ENCODE peak calls at places on chromosome 14, in five cellular contexts. B is bronchial epithelial cell, Z is astrocyte, U is cardiac muscle cell, M is choroid plexus epithelial cell. P is an unnamed sample.

GRCh38 chr14:70754989-70755388 is 54.3 kb downstream of the MAP3K9 start:
- DNase-seq in B (peak), Z (peak), U (no peak), M (peak), P (no peak)

GRCh38 chr14:100278702-100279101 is 27.5 kb downstream of the SLC25A29 start:
- DNase-seq in B (peak), Z (peak), U (no peak), M (peak), P (no peak)

GRCh38 chr14:92659765-92660561 is 88.5 kb downstream of the LGMN start:
- DNase-seq in B (peak), Z (no peak), U (no peak), M (peak), P (no peak)

GRCh38 chr14:64684091-64684490 is 20.1 kb upstream of the PLEKHG3 start:
- DNase-seq in B (no peak), Z (peak), U (no peak), M (peak), P (no peak)

GRCh38 chr14:101060171-101060601 is 156.7 kb upstream of the RTL1 start:
- DNase-seq in B (no peak), Z (no peak), U (no peak), M (no peak), P (no peak)

GRCh38 chr14:85731198-85731597 is 201.3 kb downstream of the FLRT2 start:
- DNase-seq in B (no peak), Z (peak), U (no peak), M (peak), P (no peak)

GRCh38 chr14:105881021-105881930 is 354.9 kb downstream of the TMEM121 start:
- DNase-seq in B (no peak), Z (no peak), U (no peak), M (no peak), P (no peak)

GRCh38 chr14:76867536-76868452 is 41.6 kb downstream of the LRRC74A start:
- DNase-seq in B (no peak), Z (no peak), U (no peak), M (no peak), P (no peak)

GRCh38 chr14:105074601-105075053 is 9.4 kb upstream of the GPR132 start:
- DNase-seq in B (no peak), Z (no peak), U (no peak), M (no peak), P (no peak)

GRCh38 chr14:103683139-103683538 is 32.1 kb downstream of the XRCC3 start:
- DNase-seq in B (no peak), Z (no peak), U (no peak), M (no peak), P (no peak)

GRCh38 chr14:103675957-103676356 is 39.3 kb downstream of the XRCC3 start:
- DNase-seq in B (no peak), Z (no peak), U (no peak), M (no peak), P (no peak)

GRCh38 chr14:103680491-103681231 is 34.6 kb downstream of the XRCC3 start:
- DNase-seq in B (no peak), Z (no peak), U (no peak), M (no peak), P (no peak)

GRCh38 chr14:103676881-103677675 is 38.2 kb downstream of the XRCC3 start:
- DNase-seq in B (no peak), Z (no peak), U (peak), M (no peak), P (no peak)

DNA sequence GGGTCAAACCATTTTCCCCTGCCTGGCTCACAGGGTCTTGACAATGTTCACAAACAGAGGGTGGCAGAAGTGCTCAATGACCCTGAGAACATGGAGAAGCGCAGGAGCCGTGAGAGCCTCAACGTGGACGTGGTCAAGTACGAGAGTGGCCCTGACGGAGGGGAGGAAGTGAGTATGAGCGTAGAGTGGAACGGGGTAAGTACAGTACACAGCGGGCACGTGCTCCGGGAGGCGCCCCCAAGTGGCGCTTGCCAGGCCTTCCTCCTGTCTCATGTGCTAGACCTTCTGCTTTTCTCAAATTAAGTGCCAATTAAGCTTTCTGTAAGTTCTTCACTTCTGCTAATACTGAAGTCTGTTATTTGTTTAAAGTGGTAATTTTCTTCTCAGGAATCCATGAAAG is 35.9 kb downstream of the XRCC3 start:
- DNase-seq in B (no peak), Z (peak), U (peak), M (peak), P (no peak)
- TF ChIP-seq CTCF in B (peak), Z (peak), U (peak), M (peak), P (peak)

GRCh38 chr14:23725980-23726746 is 90.0 kb downstream of the DHRS2 start:
- DNase-seq in B (peak), Z (no peak), U (no peak), M (no peak), P (no peak)

GRCh38 chr14:23728791-23729190 is 92.6 kb downstream of the DHRS2 start:
- DNase-seq in B (no peak), Z (no peak), U (no peak), M (no peak), P (no peak)

GRCh38 chr14:23725528-23725927 is 89.4 kb downstream of the DHRS2 start:
- DNase-seq in B (no peak), Z (no peak), U (no peak), M (no peak), P (no peak)

GRCh38 chr14:23727566-23728335 is 91.6 kb downstream of the DHRS2 start:
- DNase-seq in B (peak), Z (peak), U (peak), M (peak), P (no peak)

DNA sequence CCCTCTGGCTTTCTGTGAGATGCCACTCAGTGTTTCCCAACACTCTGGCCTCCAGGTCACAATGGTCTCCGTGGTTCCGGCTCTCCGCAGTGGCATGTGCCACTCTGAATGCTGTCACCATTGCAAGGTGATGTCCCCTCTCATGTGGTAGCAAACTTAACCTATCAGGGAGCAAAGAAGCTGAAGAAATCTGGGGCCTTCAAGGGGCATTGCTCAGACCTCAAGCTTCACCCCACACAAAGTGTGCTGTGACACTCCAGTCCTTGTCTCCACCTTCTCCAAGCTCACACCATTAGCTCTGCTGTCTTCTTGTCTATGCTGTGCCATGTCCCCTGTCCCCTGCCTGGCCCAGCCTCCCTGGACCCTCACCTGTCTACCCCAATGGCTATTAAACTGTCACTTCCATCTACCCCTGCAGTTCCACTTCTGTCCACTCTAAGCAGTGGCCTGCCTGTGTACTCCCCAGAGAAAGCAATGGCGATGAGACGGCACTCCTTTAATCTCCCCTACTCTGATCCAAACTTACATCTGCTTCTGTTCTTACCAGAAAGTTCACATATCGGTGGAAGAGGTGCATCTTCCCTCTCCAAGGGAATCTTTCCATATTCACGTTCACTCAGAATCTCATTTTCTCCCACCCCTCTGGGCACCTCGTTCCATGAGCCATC is 93.7 kb downstream of the DHRS2 start:
- DNase-seq in B (no peak), Z (no peak), U (no peak), M (no peak), P (no peak)
- TF ChIP-seq CTCF in B (peak), Z (no peak), U (no peak), M (peak), P (peak)

GRCh38 chr14:51216602-51217001 is 23.4 kb upstream of the TMX1 start:
- DNase-seq in B (no peak), Z (no peak), U (no peak), M (peak), P (no peak)
- TF ChIP-seq CTCF in B (no peak), Z (no peak), U (no peak), M (no peak), P (no peak)

GRCh38 chr14:39419272-39419671 is 13.0 kb downstream of the FBXO33 start:
- DNase-seq in B (no peak), Z (no peak), U (no peak), M (peak), P (no peak)

GRCh38 chr14:39416072-39416471 is 16.2 kb downstream of the FBXO33 start:
- DNase-seq in B (no peak), Z (no peak), U (no peak), M (no peak), P (no peak)

GRCh38 chr14:39422243-39422642 is 10.0 kb downstream of the FBXO33 start:
- DNase-seq in B (no peak), Z (no peak), U (no peak), M (no peak), P (no peak)

GRCh38 chr14:39417014-39417413 is 15.2 kb downstream of the FBXO33 start:
- DNase-seq in B (peak), Z (no peak), U (no peak), M (peak), P (no peak)
- TF ChIP-seq CTCF in B (peak), Z (peak), U (peak), M (peak), P (peak)

GRCh38 chr14:95417492-95417891 is 97.8 kb upstream of the CLMN start:
- DNase-seq in B (no peak), Z (no peak), U (no peak), M (no peak), P (no peak)
- TF ChIP-seq CTCF in B (no peak), Z (no peak), U (no peak), M (no peak), P (peak)